ENCODE peak calls at places on chromosomes 1 and 21, in five cellular contexts. I is lung, Y is AG09309, D is mammary epithelial cell, T is GM06990. K is an unnamed sample.

GRCh38 chr1:59298710-59299346 is 1.9 kb downstream of the FGGY start:
- DNase-seq in I (no peak), Y (no peak), D (peak), T (no peak), K (no peak)

GRCh38 chr1:100188617-100189016 is 10.6 kb upstream of the LRRC39 start:
- DNase-seq in I (no peak), Y (peak), D (peak), T (peak), K (no peak)

GRCh38 chr1:156848461-156849150 is 10.3 kb downstream of the INSRR start:
- DNase-seq in I (peak), Y (no peak), D (peak), T (no peak), K (no peak)

GRCh38 chr21:39012314-39013230 is 170.7 kb downstream of the PSMG1 start:
- DNase-seq in I (no peak), Y (no peak), D (no peak), T (no peak), K (no peak)

GRCh38 chr1:32406629-32407111 is 12.4 kb upstream of the BSDC1 start:
- DNase-seq in I (no peak), Y (no peak), D (peak), T (no peak), K (no peak)

GRCh38 chr1:54287176-54287650 is 87.2 kb downstream of the MRPL37 start:
- DNase-seq in I (peak), Y (no peak), D (peak), T (peak), K (no peak)

GRCh38 chr1:200115532-200115931 is 88.0 kb downstream of the NR5A2 start:
- DNase-seq in I (no peak), Y (no peak), D (no peak), T (no peak), K (no peak)

GRCh38 chr1:154772611-154773515 is 97.2 kb downstream of the KCNN3 start:
- DNase-seq in I (no peak), Y (no peak), D (no peak), T (no peak), K (no peak)

GRCh38 chr1:179506199-179506598 is 69.5 kb downstream of the NPHS2 start:
- DNase-seq in I (no peak), Y (no peak), D (no peak), T (no peak), K (no peak)

GRCh38 chr1:32071758-32072621 is 749 bp upstream of the TMEM39B start:
- DNase-seq in I (no peak), Y (peak), D (no peak), T (no peak), K (no peak)

GRCh38 chr1:44678120-44678519 is 3.6 kb downstream of the ARMH1 start:
- DNase-seq in I (no peak), Y (no peak), D (no peak), T (no peak), K (no peak)
- TF ChIP-seq CTCF in I (no peak), Y (no peak), D (no peak), T (no peak), K (no peak)

DNA sequence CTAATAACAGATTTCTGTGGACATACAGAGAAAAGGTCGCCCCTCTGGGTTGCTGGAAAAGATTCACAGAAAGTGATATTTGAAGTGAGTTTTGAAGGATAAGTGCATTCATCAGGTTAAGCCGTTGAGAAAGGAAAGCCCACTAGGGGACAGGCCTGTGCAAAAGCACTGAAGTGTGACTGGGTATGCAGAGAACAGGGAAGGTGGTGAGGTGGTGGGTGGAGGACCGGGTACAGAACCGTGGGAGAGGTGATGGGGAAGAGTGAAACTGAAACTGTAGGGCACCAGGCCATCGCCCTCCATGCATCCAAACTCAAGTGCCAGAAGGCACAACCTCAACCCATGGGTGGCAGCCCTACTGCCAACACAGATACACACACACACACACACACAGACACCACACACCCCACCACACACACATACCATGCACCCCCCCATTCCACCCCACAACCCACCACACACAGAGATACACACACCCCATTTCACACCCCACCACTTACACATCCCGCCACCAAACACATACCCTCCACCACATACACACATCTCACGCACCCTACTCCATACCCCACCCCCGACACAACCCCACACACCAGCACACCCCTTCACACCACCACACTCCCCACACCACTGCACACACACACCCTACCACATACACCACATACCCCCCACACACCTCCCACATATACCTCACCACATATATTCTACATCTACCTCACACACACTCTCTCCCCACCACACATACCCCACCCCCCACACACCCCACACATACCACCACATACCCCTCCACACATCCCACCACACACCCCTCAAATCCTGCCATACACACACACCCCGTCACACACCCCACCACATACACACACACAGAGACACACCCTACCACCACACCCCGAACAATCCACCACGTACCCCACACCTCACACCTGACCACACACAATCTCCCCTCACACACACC is 59.0 kb downstream of the TSEN15 start:
- DNase-seq in I (no peak), Y (no peak), D (no peak), T (no peak), K (no peak)
- TF ChIP-seq CTCF in I (no peak), Y (peak), D (peak), T (peak), K (no peak)

DNA sequence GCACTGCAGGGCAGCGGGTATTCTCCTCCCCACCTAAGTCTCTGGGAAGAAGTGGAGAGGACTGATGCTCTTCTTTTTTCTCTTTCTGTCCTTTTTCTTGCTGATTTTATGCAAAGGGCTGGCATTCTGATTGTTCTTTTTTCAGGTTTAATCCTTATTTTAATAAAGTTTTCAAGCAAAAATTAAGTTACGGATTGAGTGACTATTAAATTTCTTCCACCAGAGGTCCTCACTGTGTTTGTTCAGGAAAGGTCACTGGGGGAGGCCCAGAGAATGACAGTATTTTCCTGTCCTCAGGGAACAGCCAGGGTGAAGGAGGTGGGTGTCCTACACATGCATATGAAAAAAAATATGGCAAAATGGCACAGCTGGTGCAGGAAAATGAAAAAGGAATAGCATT is 4.4 kb upstream of the ELF3 start:
- DNase-seq in I (no peak), Y (no peak), D (no peak), T (no peak), K (no peak)
- TF ChIP-seq CTCF in I (no peak), Y (peak), D (peak), T (no peak), K (no peak)

DNA sequence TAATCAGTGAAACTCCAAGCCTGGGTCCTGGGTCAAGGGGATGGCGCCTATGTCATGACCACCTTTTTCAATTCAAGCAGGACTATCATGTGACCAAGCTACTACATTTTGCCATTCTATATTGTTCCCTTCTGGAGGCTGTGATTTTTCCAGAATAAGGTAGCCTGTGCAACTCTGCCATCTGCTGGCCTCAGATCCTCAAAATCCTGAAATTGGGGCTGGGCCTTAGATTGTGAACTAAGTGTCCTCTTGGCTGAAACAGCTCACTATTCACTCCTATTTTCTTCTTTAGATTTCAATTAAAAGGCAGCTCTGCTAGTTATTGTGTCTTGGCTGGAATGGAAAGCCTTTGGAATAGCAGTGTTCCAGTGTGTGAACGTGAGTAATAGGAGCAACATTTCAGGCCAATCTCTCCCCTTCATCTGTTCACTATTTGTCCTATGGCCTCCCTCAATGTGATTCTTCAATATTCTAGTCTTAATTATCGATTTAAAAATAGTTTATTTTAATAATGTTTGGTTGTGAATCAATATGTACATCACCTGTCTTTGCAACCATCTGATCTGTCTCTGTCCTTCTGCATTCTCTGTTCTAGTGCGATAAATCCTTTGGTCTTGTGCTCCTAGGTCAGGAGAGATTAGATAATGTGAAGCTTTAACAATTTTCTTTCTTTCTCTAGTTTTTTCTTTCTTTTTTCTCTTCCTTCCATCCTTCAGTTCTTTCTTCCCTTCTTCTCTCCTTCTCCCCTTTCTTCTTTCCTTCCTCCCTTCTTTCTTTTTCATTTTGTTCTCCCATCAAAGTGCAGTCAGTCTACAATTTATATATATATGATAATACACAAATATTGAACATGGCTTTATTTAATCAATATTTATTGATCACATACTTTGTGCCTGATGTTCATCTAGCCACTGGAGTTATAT is 69.8 kb downstream of the CR1 start:
- DNase-seq in I (no peak), Y (no peak), D (peak), T (no peak), K (no peak)
- TF ChIP-seq CTCF in I (no peak), Y (peak), D (peak), T (peak), K (no peak)

GRCh38 chr1:12245733-12246132 is 15.9 kb downstream of the VPS13D start:
- DNase-seq in I (no peak), Y (no peak), D (no peak), T (no peak), K (no peak)

GRCh38 chr1:12245116-12245515 is 15.3 kb downstream of the VPS13D start:
- DNase-seq in I (no peak), Y (no peak), D (no peak), T (no peak), K (no peak)

GRCh38 chr1:12246584-12246983 is 16.8 kb downstream of the VPS13D start:
- DNase-seq in I (no peak), Y (no peak), D (no peak), T (no peak), K (no peak)

GRCh38 chr1:12244585-12244984 is 14.8 kb downstream of the VPS13D start:
- DNase-seq in I (no peak), Y (no peak), D (peak), T (no peak), K (no peak)

DNA sequence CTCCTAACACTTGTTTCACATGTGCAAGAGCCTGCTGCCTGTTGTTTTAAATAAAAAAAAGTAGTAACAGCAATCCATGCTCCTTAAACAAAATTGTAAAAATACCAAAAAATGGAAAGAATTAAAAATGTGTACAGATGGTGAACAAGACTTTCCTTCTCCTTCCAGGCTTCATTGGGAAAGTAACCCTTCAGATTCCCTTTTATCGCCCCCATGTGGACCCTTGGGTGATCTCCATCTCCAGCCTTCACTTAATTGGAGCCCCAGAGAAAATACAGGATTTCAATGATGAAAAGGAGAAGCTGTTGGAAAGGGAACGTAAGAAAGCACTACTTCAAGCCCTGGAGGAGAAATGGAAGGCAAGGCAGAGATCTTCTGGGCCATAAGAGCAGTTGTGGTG is 14.2 kb downstream of the VPS13D start:
- DNase-seq in I (no peak), Y (no peak), D (no peak), T (no peak), K (no peak)
- TF ChIP-seq CTCF in I (peak), Y (peak), D (peak), T (peak), K (no peak)

DNA sequence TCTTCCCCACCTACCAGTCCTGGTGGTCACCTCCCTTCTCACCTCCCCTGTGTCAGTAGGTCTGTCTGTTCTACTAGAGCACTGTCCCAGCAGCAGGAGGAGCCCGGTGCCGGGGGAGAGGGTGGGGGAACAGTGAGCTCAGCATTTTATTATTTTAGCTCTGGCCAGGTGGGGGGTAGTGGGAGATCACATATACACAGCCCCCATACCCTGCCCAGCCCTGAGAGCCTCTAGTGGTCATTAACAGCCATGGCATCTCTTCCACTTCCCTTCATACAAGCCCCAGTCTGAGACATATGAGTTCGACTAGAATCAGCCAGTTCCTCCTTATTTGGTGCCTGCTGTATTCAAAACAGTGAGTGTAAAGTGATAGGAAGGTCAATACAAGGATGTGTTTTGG is at the start of gene TMOD4:
- DNase-seq in I (no peak), Y (no peak), D (no peak), T (no peak), K (no peak)
- TF ChIP-seq CTCF in I (no peak), Y (peak), D (peak), T (peak), K (no peak)

DNA sequence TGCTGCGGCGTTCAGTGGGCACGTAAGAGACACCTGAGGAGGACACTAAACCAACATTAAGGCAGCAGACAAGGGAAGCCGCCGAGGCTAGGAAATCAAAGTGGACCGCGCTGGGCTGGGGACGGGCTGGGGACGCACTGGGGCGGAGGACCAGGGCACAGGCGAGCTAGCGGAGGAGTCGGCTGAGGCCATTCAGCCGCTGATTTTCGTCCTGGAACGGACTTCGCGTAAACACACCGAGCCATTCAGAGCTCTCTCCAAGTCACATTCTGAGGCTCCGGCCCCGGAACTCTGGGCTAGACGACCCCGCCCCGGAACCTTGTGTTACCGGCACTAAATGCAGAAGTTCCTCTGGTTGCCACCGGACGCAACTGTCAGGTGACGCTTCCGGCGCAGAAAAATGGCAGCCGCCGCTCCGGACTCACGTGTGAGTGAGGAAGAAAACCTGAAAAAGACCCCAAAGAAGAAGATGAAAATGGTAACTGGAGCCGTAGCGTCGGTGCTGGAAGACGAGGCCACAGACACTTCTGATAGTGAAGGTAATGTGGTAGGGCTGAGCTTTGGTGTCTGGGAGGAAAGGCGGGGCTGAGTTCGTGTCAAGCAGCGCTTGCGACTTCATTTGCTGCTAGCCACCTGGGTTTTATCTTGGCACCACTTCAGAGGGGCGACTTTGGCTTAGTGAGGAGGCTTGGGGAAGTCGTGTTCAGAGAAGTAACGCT is at the start of gene RRP15:
- DNase-seq in I (peak), Y (peak), D (peak), T (peak), K (peak)
- TF ChIP-seq CTCF in I (no peak), Y (no peak), D (no peak), T (no peak), K (no peak)

DNA sequence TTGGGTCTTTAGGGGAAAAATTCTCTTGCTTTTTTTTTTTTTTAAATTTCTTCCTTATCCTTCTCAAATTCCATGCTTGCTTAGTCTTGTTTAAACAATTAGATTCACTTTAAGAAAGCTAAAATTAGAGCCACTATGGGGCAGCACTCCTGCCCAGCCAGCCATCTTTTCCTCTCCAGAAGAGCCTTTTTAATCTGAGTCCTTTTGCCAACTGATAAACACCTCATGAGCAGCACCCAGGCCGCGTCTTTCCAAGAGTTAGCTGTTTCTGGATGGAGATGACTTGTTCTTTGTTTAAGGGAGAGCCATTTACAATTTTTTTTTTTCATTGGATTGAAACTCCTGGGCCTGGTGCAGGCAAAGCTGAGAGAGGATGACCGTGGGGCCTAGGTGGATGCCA is 53.3 kb upstream of the TSPAN2 start:
- DNase-seq in I (no peak), Y (no peak), D (no peak), T (no peak), K (no peak)
- TF ChIP-seq CTCF in I (no peak), Y (peak), D (peak), T (no peak), K (no peak)

GRCh38 chr1:50620680-50621329 is 197.6 kb upstream of the DMRTA2 start:
- DNase-seq in I (peak), Y (no peak), D (peak), T (no peak), K (no peak)
- TF ChIP-seq CTCF in I (no peak), Y (peak), D (peak), T (peak), K (no peak)

GRCh38 chr21:42406201-42406601 is 2.5 kb downstream of the UBASH3A start:
- DNase-seq in I (no peak), Y (no peak), D (no peak), T (no peak), K (no peak)

GRCh38 chr21:42401820-42402251 is 1.9 kb upstream of the UBASH3A start:
- DNase-seq in I (no peak), Y (no peak), D (no peak), T (no peak), K (no peak)

GRCh38 chr21:42405064-42406059 is 1.7 kb downstream of the UBASH3A start:
- DNase-seq in I (no peak), Y (no peak), D (no peak), T (no peak), K (no peak)

GRCh38 chr21:42404534-42404933 is 832 bp downstream of the UBASH3A start:
- DNase-seq in I (no peak), Y (no peak), D (no peak), T (no peak), K (no peak)

DNA sequence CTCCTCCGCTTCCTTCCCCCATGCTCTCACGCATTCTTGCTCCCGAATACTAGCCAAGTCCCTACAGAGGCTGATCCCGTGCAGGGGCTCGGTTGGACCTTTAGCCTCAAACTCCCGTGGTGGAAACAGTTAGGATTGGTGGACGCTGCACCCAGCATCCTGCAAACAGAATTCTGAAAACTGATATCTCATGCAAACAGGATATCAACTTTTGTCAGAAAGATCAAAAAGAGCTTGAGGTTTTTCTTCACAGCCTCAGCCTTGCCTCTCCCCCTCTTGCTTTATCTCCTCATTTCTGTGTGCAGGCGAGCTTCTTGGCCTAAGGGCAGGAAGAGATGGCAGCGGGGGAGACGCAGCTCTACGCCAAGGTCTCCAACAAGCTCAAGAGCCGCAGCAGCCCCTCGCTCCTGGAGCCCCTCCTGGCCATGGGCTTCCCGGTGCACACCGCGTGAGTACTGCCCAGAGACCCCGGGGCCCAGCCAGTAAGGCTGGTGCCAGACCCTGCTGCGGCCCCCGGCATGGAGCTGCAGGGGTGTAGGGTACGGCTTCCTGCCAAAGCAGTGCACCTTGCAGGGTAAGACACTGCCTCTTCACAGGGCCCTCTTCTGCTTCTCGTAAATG is at the start of gene UBASH3A:
- DNase-seq in I (no peak), Y (no peak), D (no peak), T (no peak), K (no peak)
- TF ChIP-seq CTCF in I (no peak), Y (no peak), D (no peak), T (no peak), K (no peak)

K was measured in omental fat pad.